ENCODE peak calls at places on chromosomes 6 and 20, in six cellular contexts. D is fibroblast of lung, X is Panc1, S is A549, R is Peyer's patch, O is stomach. Y is an unnamed sample.

GRCh38 chr20:6663751-6664388 is 103.6 kb upstream of the BMP2 start:
- DNase-seq in D (peak; percentile 35), X (no peak), S (no peak), R (no peak), O (peak; percentile 50), Y (no peak)

GRCh38 chr6:38337819-38338465 is 301.8 kb downstream of the BTBD9 start:
- DNase-seq in D (peak; percentile 70), X (peak; percentile 72), S (peak; percentile 22), R (no peak), O (no peak), Y (no peak)

GRCh38 chr20:34834459-34834893 is 9.0 kb upstream of the NCOA6 start:
- DNase-seq in D (peak; percentile 24), X (peak; percentile 22), S (peak; percentile 46), R (no peak), O (no peak), Y (no peak)

GRCh38 chr6:68873236-68873635 is 238.2 kb downstream of the ADGRB3 start:
- DNase-seq in D (no peak), X (no peak), S (no peak), R (no peak), O (no peak), Y (no peak)

GRCh38 chr20:57596998-57597939 is 23.0 kb downstream of the ZBP1 start:
- DNase-seq in D (peak; percentile 31), X (no peak), S (peak; percentile 75), R (peak; percentile 75), O (peak; percentile 77), Y (peak; percentile 56)

GRCh38 chr6:156775717-156776116 is 1.5 kb upstream of the ARID1B start:
- DNase-seq in D (no peak), X (no peak), S (no peak), R (no peak), O (no peak), Y (no peak)

GRCh38 chr20:49846206-49846807 is 33.7 kb downstream of the SLC9A8 start:
- DNase-seq in D (peak; percentile 23), X (peak; percentile 35), S (peak; percentile 47), R (peak; percentile 54), O (peak; percentile 46), Y (no peak)

GRCh38 chr6:82959385-82959941 is 106.2 kb downstream of the UBE3D start:
- DNase-seq in D (peak; percentile 95), X (no peak), S (no peak), R (no peak), O (no peak), Y (no peak)

GRCh38 chr6:37971263-37971662 is 151.7 kb downstream of the ZFAND3 start:
- DNase-seq in D (no peak), X (no peak), S (no peak), R (no peak), O (no peak), Y (no peak)

GRCh38 chr6:111358454-111358853 is 124.6 kb downstream of the REV3L start:
- DNase-seq in D (peak; percentile 49), X (no peak), S (no peak), R (no peak), O (no peak), Y (no peak)

GRCh38 chr20:52342913-52343312 is 151.3 kb upstream of the ZFP64 start:
- DNase-seq in D (no peak), X (no peak), S (no peak), R (no peak), O (no peak), Y (no peak)

GRCh38 chr20:8170921-8171320 is 38.9 kb downstream of the PLCB1 start:
- DNase-seq in D (no peak), X (no peak), S (no peak), R (no peak), O (no peak), Y (no peak)

GRCh38 chr20:19992996-19993908 is 23.9 kb upstream of the NAA20 start:
- DNase-seq in D (peak; percentile 95), X (no peak), S (peak; percentile 76), R (no peak), O (no peak), Y (no peak)

GRCh38 chr20:51185277-51185676 is 162.4 kb upstream of the KCNG1 start:
- DNase-seq in D (no peak), X (no peak), S (no peak), R (no peak), O (no peak), Y (no peak)

GRCh38 chr20:40636486-40636885 is 52.5 kb downstream of the MAFB start:
- DNase-seq in D (no peak), X (no peak), S (no peak), R (no peak), O (no peak), Y (no peak)

GRCh38 chr20:54113553-54113952 is 43.2 kb upstream of the BCAS1 start:
- DNase-seq in D (no peak), X (no peak), S (no peak), R (no peak), O (no peak), Y (no peak)

GRCh38 chr6:36113049-36113448 is 17.3 kb upstream of the MAPK13 start:
- DNase-seq in D (no peak), X (no peak), S (no peak), R (no peak), O (no peak), Y (no peak)

GRCh38 chr6:69732640-69733039 is 64.2 kb downstream of the LMBRD1 start:
- DNase-seq in D (no peak), X (peak; percentile 13), S (no peak), R (no peak), O (no peak), Y (no peak)

GRCh38 chr6:16519265-16520242 is 241.7 kb downstream of the ATXN1 start:
- DNase-seq in D (no peak), X (no peak), S (no peak), R (no peak), O (no peak), Y (no peak)

GRCh38 chr20:9068232-9068781 is 580 bp upstream of the PLCB4 start:
- DNase-seq in D (peak; percentile 56), X (no peak), S (peak; percentile 75), R (no peak), O (peak; percentile 70), Y (no peak)

GRCh38 chr20:64108731-64109389 is 1.5 kb upstream of the NPBWR2 start:
- DNase-seq in D (no peak), X (no peak), S (no peak), R (peak; percentile 14), O (peak; percentile 23), Y (no peak)

GRCh38 chr20:34220581-34220980 is 20.6 kb upstream of the ASIP start:
- DNase-seq in D (peak; percentile 79), X (no peak), S (no peak), R (no peak), O (no peak), Y (no peak)

GRCh38 chr6:43468748-43469681 is 8.4 kb upstream of the TJAP1 start:
- DNase-seq in D (no peak), X (no peak), S (no peak), R (no peak), O (peak; percentile 80), Y (no peak)

GRCh38 chr6:134724653-134725340 is 225.1 kb downstream of the ALDH8A1 start:
- DNase-seq in D (peak; percentile 69), X (no peak), S (no peak), R (no peak), O (no peak), Y (no peak)

GRCh38 chr20:25576783-25577530 is 8.4 kb downstream of the NINL start:
- DNase-seq in D (no peak), X (no peak), S (no peak), R (no peak), O (no peak), Y (no peak)

GRCh38 chr6:20906938-20907337 is 372.7 kb downstream of the CDKAL1 start:
- DNase-seq in D (peak; percentile 76), X (no peak), S (no peak), R (no peak), O (no peak), Y (no peak)

GRCh38 chr20:17504898-17505663 is 26.1 kb downstream of the BFSP1 start:
- DNase-seq in D (peak; percentile 52), X (peak; percentile 47), S (peak; percentile 45), R (peak; percentile 60), O (peak; percentile 47), Y (peak; percentile 49)

GRCh38 chr6:22647671-22648070 is 78.3 kb downstream of the HDGFL1 start:
- DNase-seq in D (no peak), X (no peak), S (no peak), R (no peak), O (no peak), Y (no peak)

GRCh38 chr6:117280922-117281321 is 15.6 kb downstream of the VGLL2 start:
- DNase-seq in D (no peak), X (no peak), S (no peak), R (no peak), O (no peak), Y (no peak)

DNA sequence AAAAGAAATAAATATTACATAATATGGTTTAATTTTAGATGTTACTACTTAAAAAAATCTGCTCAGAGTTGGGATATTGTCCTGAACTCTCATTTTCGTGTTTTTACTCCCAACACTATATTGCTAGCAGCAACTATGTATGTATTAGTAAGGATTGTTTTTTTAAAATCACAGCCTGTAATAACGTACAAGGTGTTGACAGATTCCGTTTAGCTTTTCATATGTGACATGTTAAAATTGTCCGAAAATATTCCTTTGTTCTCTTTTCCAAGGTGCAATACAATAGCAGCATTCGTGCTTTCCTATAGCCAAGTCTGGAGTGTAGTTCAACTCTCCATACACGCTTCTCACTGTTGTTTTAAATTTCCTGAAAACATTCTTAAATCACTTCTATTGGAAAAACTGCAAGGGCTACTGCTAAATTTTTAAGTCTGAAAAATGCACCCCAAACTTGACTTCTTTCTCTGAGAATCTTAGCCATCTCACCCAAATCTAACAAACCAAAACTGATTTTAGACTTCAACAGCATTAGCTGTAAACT is 58.9 kb upstream of the HFE start:
- DNase-seq in D (no peak), X (no peak), S (no peak), R (no peak), O (no peak), Y (no peak)
- H3K4me1 ChIP-seq in D (peaks cover 9% of the 10 kb centered on the region), X (peaks cover 51% of the 10 kb centered on the region), S (peaks cover 41% of the 10 kb centered on the region), R (peaks cover 6% of the 10 kb centered on the region), O (peaks cover 54% of the 10 kb centered on the region), Y (peaks cover 8% of the 10 kb centered on the region)

GRCh38 chr6:101393291-101394251 is at the start of gene GRIK2:
- DNase-seq in D (peak; percentile 28), X (no peak), S (peak; percentile 17), R (no peak), O (no peak), Y (no peak)
- H3K4me3 ChIP-seq in D (no peak within 1 kb of the TSS), X (peak within 1 kb of the TSS; percentile 58), S (peak within 1 kb of the TSS; percentile 49), R (no peak within 1 kb of the TSS), O (peak within 1 kb of the TSS; percentile 45), Y (peak within 1 kb of the TSS; percentile 42)

DNA sequence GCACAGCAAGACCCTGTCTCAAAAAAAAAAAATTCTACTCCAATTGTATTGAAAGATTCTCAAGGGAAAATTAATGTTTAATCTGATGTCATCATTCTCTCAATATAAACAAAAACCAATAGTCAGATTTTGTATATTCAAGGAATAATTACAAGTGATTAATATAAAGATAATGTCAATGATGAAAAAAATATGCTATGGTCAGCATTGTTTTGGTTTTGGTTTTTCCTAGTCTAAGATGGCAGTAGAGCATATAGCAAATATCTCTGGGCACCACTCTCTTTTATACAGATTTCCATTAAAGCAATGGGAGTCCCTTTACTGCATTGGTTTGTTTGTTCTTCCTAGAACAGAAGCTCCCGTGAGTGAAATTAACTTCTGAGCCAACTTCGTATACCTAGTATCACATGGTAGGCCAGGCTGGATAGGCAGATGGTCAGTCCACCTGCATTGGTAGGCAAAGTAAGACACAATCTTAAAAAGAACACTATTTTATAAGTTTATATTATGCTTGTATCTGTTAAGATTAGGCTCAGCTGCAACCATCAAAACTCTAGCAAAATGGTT is 523.8 kb upstream of the JARID2 start:
- DNase-seq in D (no peak), X (no peak), S (no peak), R (no peak), O (no peak), Y (no peak)
- H3K4me1 ChIP-seq in D (peaks cover 5% of the 10 kb centered on the region), X (no peaks in the 10 kb centered on the region), S (peaks cover 19% of the 10 kb centered on the region), R (no peaks in the 10 kb centered on the region), O (peaks cover 19% of the 10 kb centered on the region), Y (no peaks in the 10 kb centered on the region)

GRCh38 chr6:6798430-6798829 is 209.9 kb downstream of the LY86 start:
- DNase-seq in D (no peak), X (no peak), S (no peak), R (no peak), O (peak; percentile 14), Y (no peak)
- H3K4me3 ChIP-seq in D (no peak overlapping the region), X (no peak overlapping the region), S (no peak overlapping the region), R (no peak overlapping the region), O (no peak overlapping the region), Y (no peak overlapping the region)